ENCODE peak calls at places on chromosomes 6 and 20, in four cellular contexts. V is endothelial cell, G is HCT116, K is brain microvascular endothelial cell. D is an unnamed sample.

GRCh38 chr20:19073584-19074198 is 138.8 kb upstream of the SLC24A3 start:
- DNase-seq in V (no peak), G (no peak), K (no peak), D (peak)

GRCh38 chr6:105194106-105194505 is 14.3 kb upstream of the POPDC3 start:
- DNase-seq in V (no peak), G (no peak), K (no peak), D (no peak)

GRCh38 chr6:11368264-11368663 is 135.8 kb upstream of the NEDD9 start:
- DNase-seq in V (no peak), G (no peak), K (no peak), D (no peak)

GRCh38 chr20:44109951-44110361 is 77.0 kb downstream of the JPH2 start:
- DNase-seq in V (no peak), G (no peak), K (no peak), D (peak)

GRCh38 chr20:25346349-25346748 is 44.3 kb downstream of the ABHD12 start:
- DNase-seq in V (no peak), G (no peak), K (no peak), D (no peak)

GRCh38 chr6:141539617-141540016 is 593.1 kb upstream of the GJE1 start:
- DNase-seq in V (no peak), G (no peak), K (no peak), D (peak)

GRCh38 chr6:56169366-56169765 is 78.0 kb downstream of the COL21A1 start:
- DNase-seq in V (no peak), G (no peak), K (no peak), D (no peak)

GRCh38 chr6:118579786-118580185 is 31.7 kb downstream of the PLN start:
- DNase-seq in V (no peak), G (no peak), K (no peak), D (no peak)

GRCh38 chr20:37042986-37043972 is 52.5 kb downstream of the RBL1 start:
- DNase-seq in V (no peak), G (no peak), K (no peak), D (no peak)

GRCh38 chr6:169961772-169962561 is 210.5 kb downstream of the ERMARD start:
- DNase-seq in V (peak), G (no peak), K (no peak), D (no peak)

GRCh38 chr6:118580585-118581419 is 32.7 kb downstream of the PLN start:
- DNase-seq in V (peak), G (peak), K (peak), D (peak)

GRCh38 chr20:57167971-57168693 is 98.3 kb downstream of the BMP7 start:
- DNase-seq in V (no peak), G (peak), K (no peak), D (no peak)

GRCh38 chr6:14129572-14129971 is 12.0 kb downstream of the CD83 start:
- DNase-seq in V (peak), G (peak), K (peak), D (peak)
- TF ChIP-seq CTCF in V (no peak), G (peak), K (peak), D (peak)

DNA sequence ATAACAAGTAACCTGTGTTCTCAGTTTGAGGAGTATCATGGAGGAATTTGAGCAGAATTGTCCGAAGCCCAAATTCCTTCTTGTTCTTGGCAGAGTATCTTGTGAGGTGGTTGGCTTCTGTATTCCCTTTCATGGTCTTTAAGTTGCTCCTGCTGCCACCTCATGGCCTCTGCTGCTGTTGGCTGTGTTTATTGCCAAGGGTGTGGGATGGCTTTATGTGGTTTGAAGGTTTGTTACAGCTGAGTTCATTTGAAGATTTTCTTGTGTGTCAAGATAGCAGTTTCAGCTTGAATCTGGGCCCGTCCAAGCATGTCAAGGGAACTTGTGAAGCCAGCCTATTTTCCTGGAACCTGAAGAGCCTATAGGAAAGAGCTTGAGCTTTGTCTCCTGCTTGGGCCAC is 20.2 kb upstream of the TTK start:
- DNase-seq in V (no peak), G (peak), K (no peak), D (peak)
- TF ChIP-seq CTCF in V (no peak), G (peak), K (peak), D (no peak)

DNA sequence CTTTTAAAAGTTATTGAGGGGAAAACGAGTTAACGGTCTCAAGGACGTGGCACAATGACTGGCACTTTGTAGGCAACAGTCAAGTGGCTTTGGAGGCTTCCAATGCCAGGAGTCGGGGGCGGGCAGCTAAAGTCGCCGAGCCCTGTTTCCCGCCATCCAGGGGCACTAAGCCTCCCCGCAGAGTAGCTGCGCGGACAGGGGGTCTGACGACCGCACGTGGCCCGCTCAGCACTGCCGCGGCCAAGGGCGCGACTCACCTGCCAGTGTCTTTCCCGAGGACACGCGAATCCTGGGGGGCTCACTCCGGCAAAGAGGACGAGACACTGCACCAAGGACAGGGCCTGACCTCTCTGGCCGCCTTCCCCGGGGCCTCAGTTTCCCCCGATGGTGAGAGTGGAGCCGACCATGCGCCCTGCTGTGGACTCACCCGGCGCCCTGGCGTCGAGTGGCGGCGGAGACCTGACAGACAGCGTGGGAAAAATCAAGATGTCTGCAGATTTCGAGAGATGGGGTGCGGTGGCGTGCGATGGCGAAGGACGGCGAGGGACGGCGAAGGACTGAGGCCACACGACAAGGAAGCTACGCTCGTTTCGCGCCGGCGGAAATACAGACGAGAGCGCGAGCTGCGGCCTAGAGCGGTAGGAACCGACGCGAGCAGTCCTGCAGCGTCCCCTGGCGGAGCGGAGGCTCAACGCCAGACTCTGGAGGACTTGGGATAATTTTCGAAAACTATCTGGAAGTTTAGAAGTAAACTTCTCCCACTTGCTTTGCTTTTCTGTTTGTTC is at the start of gene SNHG17:
- DNase-seq in V (peak), G (peak), K (peak), D (peak)
- TF ChIP-seq CTCF in V (peak), G (peak), K (peak), D (peak)

GRCh38 chr20:45952861-45953260 is 18.4 kb downstream of the PCIF1 start:
- DNase-seq in V (no peak), G (no peak), K (no peak), D (no peak)

GRCh38 chr20:45953672-45954071 is 18.3 kb downstream of the ZNF335 start:
- DNase-seq in V (no peak), G (no peak), K (no peak), D (no peak)

GRCh38 chr20:45951474-45951873 is 17.0 kb downstream of the PCIF1 start:
- DNase-seq in V (no peak), G (no peak), K (no peak), D (no peak)

GRCh38 chr20:45950330-45950646 is 15.8 kb downstream of the PCIF1 start:
- DNase-seq in V (no peak), G (no peak), K (no peak), D (no peak)

DNA sequence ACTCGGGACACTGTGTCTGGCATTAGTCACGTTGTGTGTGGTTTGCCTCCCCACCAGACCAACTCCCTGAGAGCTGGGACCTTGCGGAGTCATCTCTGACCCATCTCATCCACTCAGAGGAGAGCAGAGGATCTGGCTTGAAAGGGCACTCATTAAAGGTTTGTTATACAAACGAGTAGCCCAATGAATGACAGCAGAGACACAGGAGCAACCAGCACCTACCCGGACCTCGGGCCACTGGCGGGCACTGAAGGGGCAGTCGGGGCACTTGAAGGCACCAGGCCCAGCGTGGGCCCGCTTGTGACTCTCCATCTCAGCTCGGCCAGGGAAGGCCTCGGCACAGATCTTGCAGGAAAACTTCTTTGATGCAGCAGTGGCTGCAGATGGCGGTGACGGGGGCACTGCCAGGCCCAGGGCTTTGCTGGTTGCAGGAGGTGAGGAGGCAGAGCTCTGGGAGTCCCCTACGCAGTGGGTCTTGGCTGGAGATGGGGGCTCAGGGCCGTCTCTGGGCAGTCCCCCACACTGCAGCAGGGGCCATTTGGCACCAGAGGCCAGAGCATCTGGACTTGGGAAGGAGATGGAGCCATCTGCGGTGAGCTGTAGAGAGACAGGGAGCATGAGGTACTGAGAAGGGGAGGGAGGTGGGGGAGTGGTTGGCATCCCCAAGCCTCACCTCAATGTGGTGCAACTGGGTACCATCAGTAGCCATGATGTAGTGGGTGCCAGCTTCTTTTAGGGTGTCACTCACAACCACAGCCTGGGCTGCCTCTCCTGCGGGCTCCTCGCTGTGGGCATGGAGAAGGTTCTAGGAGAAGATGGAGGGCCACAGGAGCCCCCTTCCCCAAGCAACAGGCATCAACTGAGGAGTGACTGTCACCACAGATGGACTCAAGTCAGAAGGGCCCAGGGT is 17.7 kb downstream of the PCIF1 start:
- DNase-seq in V (no peak), G (no peak), K (no peak), D (no peak)
- TF ChIP-seq CTCF in V (no peak), G (no peak), K (no peak), D (no peak)

GRCh38 chr20:4326194-4327065 is 311.1 kb upstream of the RNF24 start:
- DNase-seq in V (no peak), G (peak), K (no peak), D (peak)
- TF ChIP-seq CTCF in V (no peak), G (no peak), K (no peak), D (no peak)

GRCh38 chr6:33492093-33492492 is 37.7 kb downstream of the ZBTB9 start:
- DNase-seq in V (no peak), G (no peak), K (no peak), D (no peak)
- TF ChIP-seq CTCF in V (no peak), G (peak), K (no peak), D (no peak)

D was measured in cardiac fibroblast.